ENCODE peak calls at places on chromosomes 16 and 17, in four cellular contexts. M, E, X and O are unnamed samples.

GRCh38 chr17:14037453-14037852 is 31.9 kb upstream of the COX10 start:
- DNase-seq in M (no peak), E (peak), X (no peak), O (no peak)

GRCh38 chr16:89140981-89141883 is 30.3 kb upstream of the CDH15 start:
- DNase-seq in M (no peak), E (no peak), X (no peak), O (no peak)

GRCh38 chr16:1426734-1427451 is 4.0 kb upstream of the PERCC1 start:
- DNase-seq in M (no peak), E (peak), X (no peak), O (peak)

GRCh38 chr17:27947005-27947406 is 53.8 kb upstream of the LYRM9 start:
- DNase-seq in M (no peak), E (no peak), X (no peak), O (no peak)

GRCh38 chr17:15233022-15233805 is 31.9 kb downstream of the PMP22 start:
- DNase-seq in M (peak), E (peak), X (no peak), O (peak)

GRCh38 chr16:2147981-2148671 is at the start of gene RAB26:
- DNase-seq in M (peak), E (peak), X (no peak), O (peak)

GRCh38 chr17:16282522-16282921 is 65.5 kb downstream of the PIGL start:
- DNase-seq in M (no peak), E (no peak), X (no peak), O (no peak)

GRCh38 chr17:39628655-39629493 is 2.1 kb downstream of the PPP1R1B start:
- DNase-seq in M (no peak), E (no peak), X (no peak), O (no peak)

GRCh38 chr16:58462089-58462488 is 37.9 kb upstream of the NDRG4 start:
- DNase-seq in M (no peak), E (no peak), X (no peak), O (no peak)

GRCh38 chr16:56279132-56279531 is 87.8 kb downstream of the GNAO1 start:
- DNase-seq in M (no peak), E (peak), X (no peak), O (no peak)

GRCh38 chr16:30526137-30526822 is at the start of gene ZNF768:
- DNase-seq in M (peak), E (peak), X (no peak), O (peak)

GRCh38 chr16:1825864-1826690 is 548 bp downstream of the HAGH start:
- DNase-seq in M (peak), E (peak), X (no peak), O (peak)

DNA sequence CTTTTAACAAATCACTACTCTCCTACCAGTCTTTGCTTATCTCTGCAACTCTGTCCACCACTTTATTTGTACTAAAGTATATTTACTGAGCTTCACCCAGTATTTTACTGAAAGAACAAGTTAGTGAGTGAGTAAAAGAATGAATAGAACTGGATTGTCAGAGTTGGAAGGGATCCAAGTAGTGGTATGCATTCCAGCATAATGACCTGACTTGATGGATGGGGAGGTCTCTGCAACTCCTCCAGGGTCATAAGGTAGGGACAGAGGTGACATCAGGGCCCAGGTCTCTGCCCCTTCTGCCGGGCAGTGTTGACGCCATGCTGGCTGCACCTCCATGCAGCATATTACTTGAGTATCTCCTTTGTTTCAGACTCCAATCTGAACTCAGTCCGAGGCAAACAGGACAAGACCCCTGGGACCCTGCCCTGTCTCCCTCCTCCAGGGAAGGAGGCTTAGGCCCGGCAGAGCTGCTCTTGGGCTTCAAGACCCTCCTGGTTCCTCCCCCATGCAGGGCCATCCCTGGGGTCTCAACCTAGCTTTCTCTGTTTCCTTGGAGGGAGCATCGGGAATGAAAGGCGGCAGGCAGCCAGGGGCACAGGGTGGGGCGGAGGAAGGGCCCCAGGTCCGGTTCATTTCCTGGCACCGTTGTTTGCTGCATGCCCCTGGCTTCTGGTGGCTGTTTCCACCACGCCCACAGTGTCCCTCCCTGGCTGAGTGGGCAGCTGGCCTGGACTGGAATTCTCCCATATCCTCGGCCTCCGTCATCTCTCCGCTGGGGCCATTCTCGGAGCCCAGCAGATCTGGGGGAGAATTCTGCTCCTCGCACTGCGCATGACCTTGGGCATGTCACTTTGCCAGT is 12.4 kb upstream of the ITGA3 start:
- DNase-seq in M (no peak), E (no peak), X (no peak), O (no peak)
- TF ChIP-seq TEAD4 in M (no peak), E (no peak), X (no peak), O (peak)

GRCh38 chr16:66479661-66480264 is 52.7 kb downstream of the BEAN1 start:
- DNase-seq in M (no peak), E (no peak), X (no peak), O (no peak)

GRCh38 chr16:66483689-66484452 is 56.8 kb downstream of the BEAN1 start:
- DNase-seq in M (peak), E (peak), X (peak), O (peak)

GRCh38 chr16:66480265-66481080 is 53.4 kb downstream of the BEAN1 start:
- DNase-seq in M (no peak), E (no peak), X (no peak), O (no peak)

GRCh38 chr16:66481081-66481942 is 54.2 kb downstream of the BEAN1 start:
- DNase-seq in M (no peak), E (no peak), X (no peak), O (no peak)

GRCh38 chr16:66481943-66482390 is 54.9 kb downstream of the BEAN1 start:
- DNase-seq in M (no peak), E (no peak), X (no peak), O (no peak)
- TF ChIP-seq TEAD4 in M (no peak), E (no peak), X (no peak), O (no peak)

GRCh38 chr17:51813166-51813783 is 345.2 kb downstream of the CA10 start:
- DNase-seq in M (no peak), E (no peak), X (no peak), O (no peak)
- TF ChIP-seq TEAD4 in M (no peak), E (no peak), X (no peak), O (no peak)

GRCh38 chr17:47649153-47649971 is at the start of gene KPNB1:
- DNase-seq in M (peak), E (peak), X (peak), O (peak)

GRCh38 chr17:47651704-47652103 is 2.0 kb downstream of the KPNB1 start:
- DNase-seq in M (no peak), E (no peak), X (no peak), O (no peak)

GRCh38 chr17:47650525-47651522 is 1.1 kb downstream of the KPNB1 start:
- DNase-seq in M (peak), E (peak), X (peak), O (peak)

GRCh38 chr17:47652570-47652969 is 2.9 kb downstream of the KPNB1 start:
- DNase-seq in M (no peak), E (no peak), X (no peak), O (no peak)

DNA sequence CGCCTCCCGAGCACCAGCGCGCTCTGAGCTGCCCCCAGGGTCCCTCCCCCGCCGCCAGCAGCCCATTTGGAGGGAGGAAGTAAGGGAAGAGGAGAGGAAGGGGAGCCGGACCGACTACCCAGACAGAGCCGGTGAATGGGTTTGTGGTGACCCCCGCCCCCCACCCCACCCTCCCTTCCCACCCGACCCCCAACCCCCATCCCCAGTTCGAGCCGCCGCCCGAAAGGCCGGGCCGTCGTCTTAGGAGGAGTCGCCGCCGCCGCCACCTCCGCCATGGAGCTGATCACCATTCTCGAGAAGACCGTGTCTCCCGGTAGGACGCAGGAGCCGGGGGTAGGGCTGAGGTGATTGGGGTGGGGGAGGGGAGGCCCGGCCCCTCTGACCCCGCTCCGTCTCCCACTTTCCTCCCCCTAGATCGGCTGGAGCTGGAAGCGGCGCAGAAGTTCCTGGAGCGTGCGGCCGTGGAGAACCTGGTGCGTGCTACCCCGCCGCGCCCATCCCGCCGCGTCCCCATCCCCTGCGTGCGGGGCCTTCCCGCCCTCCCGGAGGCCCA is 329 bp downstream of the KPNB1 start:
- DNase-seq in M (no peak), E (no peak), X (no peak), O (no peak)
- TF ChIP-seq TEAD4 in M (no peak), E (no peak), X (no peak), O (no peak)

GRCh38 chr17:2595736-2596135 is 2.3 kb downstream of the PAFAH1B1 start:
- DNase-seq in M (no peak), E (no peak), X (no peak), O (no peak)
- TF ChIP-seq TEAD4 in M (no peak), E (no peak), X (no peak), O (no peak)

DNA sequence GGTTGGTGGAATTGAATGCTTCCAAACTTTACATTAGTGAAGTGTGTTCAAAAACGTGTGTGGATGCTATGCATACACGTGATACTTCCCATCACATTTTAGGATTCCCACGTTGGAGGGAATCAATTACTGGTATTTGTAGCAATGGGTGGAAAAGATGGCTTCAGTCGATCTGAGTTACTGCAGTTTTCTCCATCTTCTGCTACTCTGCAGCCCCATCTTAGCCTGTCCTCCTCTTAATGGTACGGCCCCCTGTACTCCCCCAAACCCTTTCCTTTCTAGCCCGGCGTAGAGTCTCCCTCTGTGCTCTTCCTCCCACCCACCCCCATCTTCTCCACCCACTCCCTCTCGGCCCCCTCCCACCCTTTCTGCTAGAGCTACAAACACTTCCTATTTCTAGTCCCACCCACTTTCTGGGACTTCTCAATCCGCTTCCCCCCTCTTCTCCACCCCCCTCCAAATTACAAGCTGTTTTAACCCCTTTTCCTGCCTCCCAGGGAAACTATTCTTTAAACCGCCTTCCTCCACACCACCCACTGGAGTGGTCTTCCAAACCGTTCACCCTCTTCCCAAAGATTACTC is 1.1 kb downstream of the CHTF8 start:
- DNase-seq in M (no peak), E (peak), X (no peak), O (peak)
- TF ChIP-seq TEAD4 in M (no peak), E (no peak), X (no peak), O (no peak)

GRCh38 chr16:72658888-72659717 is 388.8 kb downstream of the ZFHX3 start:
- DNase-seq in M (no peak), E (no peak), X (no peak), O (no peak)
- TF ChIP-seq TEAD4 in M (no peak), E (no peak), X (no peak), O (no peak)

GRCh38 chr17:82154881-82155331 is 56.9 kb upstream of the FASN start:
- DNase-seq in M (no peak), E (no peak), X (no peak), O (peak)
- TF ChIP-seq TEAD4 in M (no peak), E (no peak), X (no peak), O (no peak)